ENCODE peak calls at places on chromosomes 13 and 19, in six cellular contexts. A is bronchial epithelial cell, U is hepatocyte, Z is AG10803, E is SK-N-SH, P is C1 segment of cervical spinal cord. N is an unnamed sample.

GRCh38 chr13:95931300-95932025 is 121.7 kb downstream of the UGGT2 start:
- DNase-seq in A (no peak), U (no peak), E (no peak), Z (no peak), P (no peak), N (no peak)

GRCh38 chr13:47109028-47109427 is 212.2 kb upstream of the HTR2A start:
- DNase-seq in P (no peak), Z (peak), A (peak), U (no peak), E (no peak), N (no peak)

GRCh38 chr13:113273856-113274590 is 23.0 kb upstream of the LAMP1 start:
- DNase-seq in P (no peak), E (no peak), A (peak), Z (peak), U (peak), N (no peak)

GRCh38 chr19:34732548-34733255 is 1.3 kb upstream of the ZNF181 start:
- DNase-seq in U (peak), E (peak), A (no peak), P (no peak), Z (no peak), N (no peak)

GRCh38 chr13:29816715-29817114 is 33.7 kb downstream of the UBL3 start:
- DNase-seq in A (no peak), Z (no peak), U (no peak), E (no peak), P (no peak), N (no peak)

GRCh38 chr19:49809155-49809986 is 3.7 kb downstream of the FUZ start:
- DNase-seq in P (peak), A (no peak), U (peak), E (peak), Z (peak), N (peak)

GRCh38 chr13:37870895-37871550 is 1.5 kb upstream of the TRPC4 start:
- DNase-seq in E (no peak), P (no peak), U (no peak), A (peak), Z (peak), N (no peak)

GRCh38 chr13:31761951-31762350 is 22.6 kb downstream of the RXFP2 start:
- DNase-seq in Z (peak), P (no peak), U (no peak), E (no peak), A (no peak), N (no peak)

GRCh38 chr13:99803141-99803540 is 168.4 kb downstream of the ZIC5 start:
- DNase-seq in U (no peak), A (no peak), Z (no peak), E (no peak), P (no peak), N (no peak)

GRCh38 chr19:18203408-18203862 is 407 bp downstream of the RAB3A start:
- DNase-seq in Z (no peak), U (peak), A (no peak), P (no peak), E (peak), N (no peak)

GRCh38 chr13:31234729-31235128 is 35.0 kb downstream of the B3GLCT start:
- DNase-seq in U (no peak), E (no peak), Z (no peak), P (no peak), A (peak), N (no peak)

GRCh38 chr13:40963927-40964326 is 55.2 kb downstream of the ELF1 start:
- DNase-seq in A (peak), E (no peak), P (no peak), U (peak), Z (peak), N (no peak)

GRCh38 chr13:91141619-91142061 is 205.8 kb upstream of the MIR17HG start:
- DNase-seq in E (no peak), Z (no peak), P (no peak), A (no peak), U (no peak), N (no peak)

GRCh38 chr13:91381371-91381770 is 17.1 kb upstream of the GPC5 start:
- DNase-seq in E (peak), Z (peak), U (peak), A (peak), P (no peak), N (no peak)

GRCh38 chr13:81142306-81142999 is 801.5 kb upstream of the SPRY2 start:
- DNase-seq in U (no peak), A (no peak), P (no peak), Z (no peak), E (no peak), N (no peak)

GRCh38 chr19:34448191-34448590 is 20.0 kb downstream of the UBA2 start:
- DNase-seq in U (no peak), E (no peak), P (no peak), Z (no peak), A (no peak), N (no peak)

GRCh38 chr13:39930544-39931444 is 275.3 kb downstream of the COG6 start:
- DNase-seq in A (no peak), P (no peak), E (no peak), Z (no peak), U (no peak), N (no peak)

GRCh38 chr13:79749556-79749955 is 268.6 kb downstream of the NDFIP2 start:
- DNase-seq in U (no peak), A (no peak), P (no peak), E (no peak), Z (peak), N (no peak)